ENCODE peak calls at places on chromosomes 5 and 9, in four cellular contexts. B, N, R and U are unnamed samples.

GRCh38 chr5:36768450-36768849 is 108.1 kb upstream of the NIPBL start:
- DNase-seq in B (no peak), N (no peak), R (no peak), U (peak; percentile 31)

GRCh38 chr9:68706579-68707201 is 1.6 kb downstream of the PIP5K1B start:
- DNase-seq in B (no peak), N (no peak), R (peak; percentile 63), U (peak; percentile 40)

GRCh38 chr9:84668204-84669007 is 1.1 kb upstream of the NTRK2 start:
- DNase-seq in B (no peak), N (no peak), R (no peak), U (peak; percentile 88)

GRCh38 chr5:13408616-13409015 is 535.9 kb downstream of the DNAH5 start:
- DNase-seq in B (no peak), N (no peak), R (no peak), U (no peak)

GRCh38 chr9:110307191-110307590 is 30.5 kb downstream of the TXNDC8 start:
- DNase-seq in B (no peak), N (no peak), R (no peak), U (no peak)

GRCh38 chr9:76620586-76620985 is 143.7 kb upstream of the PCA3 start:
- DNase-seq in B (no peak), N (no peak), R (no peak), U (no peak)

GRCh38 chr5:99543841-99544240 is 615.0 kb upstream of the CHD1 start:
- DNase-seq in B (no peak), N (no peak), R (no peak), U (no peak)

GRCh38 chr9:126236273-126236672 is 90.4 kb upstream of the MVB12B start:
- DNase-seq in B (no peak), N (no peak), R (no peak), U (no peak)

GRCh38 chr9:124513374-124513994 is 6.3 kb upstream of the NR5A1 start:
- DNase-seq in B (no peak), N (peak; percentile 64), R (no peak), U (no peak)

GRCh38 chr9:133726401-133727276 is 11.5 kb downstream of the SARDH start:
- DNase-seq in B (peak; percentile 60), N (peak; percentile 69), R (no peak), U (peak; percentile 70)

GRCh38 chr9:20380546-20380945 is 241.8 kb downstream of the MLLT3 start:
- DNase-seq in B (no peak), N (no peak), R (no peak), U (no peak)

GRCh38 chr5:123283031-123283430 is 140.2 kb downstream of the CEP120 start:
- DNase-seq in B (no peak), N (no peak), R (no peak), U (no peak)

GRCh38 chr5:132589467-132589866 is 32.7 kb downstream of the RAD50 start:
- DNase-seq in B (no peak), N (no peak), R (no peak), U (no peak)

GRCh38 chr9:116411506-116411905 is 257.9 kb downstream of the PAPPA start:
- DNase-seq in B (no peak), N (no peak), R (no peak), U (no peak)

GRCh38 chr9:88776717-88777497 is 214.4 kb upstream of the S1PR3 start:
- DNase-seq in B (peak; percentile 15), N (peak; percentile 17), R (no peak), U (no peak)

GRCh38 chr5:91176288-91177016 is 206.7 kb downstream of the ARRDC3 start:
- DNase-seq in B (no peak), N (no peak), R (no peak), U (no peak)

GRCh38 chr9:37953775-37954437 is 50.0 kb upstream of the SLC25A51 start:
- DNase-seq in B (no peak), N (peak; percentile 81), R (peak; percentile 80), U (no peak)

GRCh38 chr5:179431221-179431620 is 86.0 kb upstream of the ADAMTS2 start:
- DNase-seq in B (no peak), N (no peak), R (no peak), U (no peak)

GRCh38 chr5:159156839-159157238 is 52.5 kb downstream of the RNF145 start:
- DNase-seq in B (peak; percentile 64), N (peak; percentile 71), R (peak; percentile 30), U (peak; percentile 89)

GRCh38 chr5:127330116-127330515 is 39.5 kb downstream of the MEGF10 start:
- DNase-seq in B (no peak), N (no peak), R (no peak), U (no peak)

GRCh38 chr9:35748239-35748857 is 680 bp downstream of the GBA2 start:
- DNase-seq in B (no peak), N (no peak), R (no peak), U (no peak)

GRCh38 chr5:167773902-167774301 is 517.5 kb upstream of the WWC1 start:
- DNase-seq in B (no peak), N (no peak), R (no peak), U (no peak)

GRCh38 chr9:24342457-24342856 is 203.2 kb downstream of the IZUMO3 start:
- DNase-seq in B (no peak), N (no peak), R (no peak), U (no peak)

GRCh38 chr5:176352116-176352878 is 9.3 kb downstream of the KIAA1191 start:
- DNase-seq in B (no peak), N (no peak), R (peak; percentile 45), U (no peak)

GRCh38 chr9:16864741-16865434 is 5.6 kb downstream of the BNC2 start:
- DNase-seq in B (no peak), N (no peak), R (no peak), U (no peak)

DNA sequence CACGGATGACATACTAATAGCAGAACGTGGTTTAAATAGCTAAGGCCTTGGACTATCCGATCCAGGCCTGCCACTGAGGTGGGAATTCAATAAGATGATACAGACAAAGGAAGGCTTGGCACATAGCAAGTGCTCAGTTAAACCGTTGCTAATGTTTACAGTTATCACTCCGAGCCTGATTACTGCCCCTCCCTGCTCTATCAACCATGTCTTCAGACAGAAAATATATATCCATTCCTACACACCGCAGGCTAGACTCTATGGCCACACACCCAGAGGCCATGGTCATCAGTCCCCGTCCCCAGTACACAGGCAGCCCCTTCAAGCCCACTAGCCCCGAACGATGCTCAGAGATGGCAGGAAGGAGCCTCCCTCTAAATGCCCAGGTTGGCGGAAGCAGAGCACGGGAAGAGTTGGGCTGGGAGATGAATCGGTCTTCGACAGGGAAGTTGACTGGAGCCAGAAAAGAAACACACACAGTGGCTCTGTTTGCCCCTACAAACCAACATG is 49.8 kb upstream of the STXBP1 start:
- DNase-seq in B (no peak), N (no peak), R (no peak), U (no peak)
- H3K4me1 ChIP-seq in B (peaks cover 62% of the 10 kb centered on the region), N (peaks cover 37% of the 10 kb centered on the region), R (no peaks in the 10 kb centered on the region), U (peaks cover 24% of the 10 kb centered on the region)

DNA sequence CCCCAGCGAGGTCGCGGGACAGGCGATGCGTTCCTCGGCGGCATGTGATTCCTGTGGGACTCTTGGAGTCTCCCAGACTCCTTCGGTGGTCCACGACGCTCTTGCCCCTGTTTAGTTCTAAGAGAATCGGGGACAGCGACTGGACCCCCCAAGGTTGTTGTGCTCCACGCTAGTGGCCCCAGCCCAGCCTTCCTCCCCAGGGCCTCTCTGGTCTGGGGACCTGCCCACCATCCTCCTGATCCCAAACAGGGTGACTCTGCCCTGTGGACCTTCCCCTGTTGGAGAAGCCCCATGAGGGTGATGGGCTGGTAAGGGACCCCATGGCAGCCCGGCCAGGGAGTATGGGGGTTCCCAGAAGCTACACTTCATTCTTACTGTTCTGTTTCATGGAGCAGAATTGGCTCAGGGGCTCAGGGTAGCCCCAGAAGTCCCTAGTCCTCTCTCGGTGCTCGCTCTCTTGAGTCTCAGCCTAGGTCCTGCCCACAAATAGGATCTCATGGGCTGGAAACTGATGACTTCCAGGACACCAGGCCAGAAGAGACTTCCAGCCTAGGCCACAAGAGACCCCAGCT is 880 bp downstream of the CARD19 start:
- DNase-seq in B (no peak), N (no peak), R (no peak), U (no peak)
- TF ChIP-seq CREB1 in B (no peak), N (no peak), R (no peak), U (no peak)

GRCh38 chr5:57937025-57937424 is 454.4 kb upstream of the ACTBL2 start:
- DNase-seq in B (no peak), N (no peak), R (no peak), U (no peak)
- TF ChIP-seq JUNB in B (no peak), N (no peak), R (no peak), U (no peak)

DNA sequence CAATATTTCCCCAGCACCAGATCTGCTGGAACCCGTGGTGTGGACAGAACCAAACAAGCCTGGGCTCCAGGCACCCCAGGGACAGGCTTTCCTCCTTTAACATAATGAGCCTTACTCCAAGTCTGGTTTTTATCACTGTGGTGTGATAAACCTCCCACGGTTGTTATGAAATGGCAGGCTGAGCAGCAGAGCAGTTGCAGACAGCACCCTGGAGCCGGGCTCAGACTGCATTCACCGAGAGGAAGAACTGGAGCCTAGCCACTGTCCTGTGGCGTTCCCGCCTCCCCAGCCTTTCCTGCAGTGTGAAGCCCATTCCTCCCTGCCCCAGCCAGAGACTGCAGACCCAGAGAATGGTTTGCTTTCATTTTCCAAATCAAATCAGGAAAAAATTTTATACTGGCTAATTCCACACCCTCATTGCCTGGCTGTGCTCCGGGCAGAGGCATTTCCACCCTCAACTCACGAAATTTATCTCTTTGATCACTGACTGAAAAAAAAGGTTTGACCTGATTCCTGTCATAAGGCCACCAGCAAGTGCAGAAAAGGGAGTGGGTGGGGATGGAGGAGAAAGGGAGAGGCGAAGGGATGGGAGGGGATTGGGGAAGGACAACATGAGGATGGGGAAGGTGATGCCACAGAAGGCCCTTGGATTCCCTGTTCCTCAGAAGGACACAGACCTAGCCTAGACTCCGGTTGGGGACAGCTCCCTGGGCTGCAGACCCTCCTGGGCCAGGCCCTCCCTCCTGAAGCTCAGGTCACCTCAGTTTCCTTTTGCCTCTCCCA is 18.9 kb downstream of the IPPK start:
- DNase-seq in B (no peak), N (no peak), R (no peak), U (no peak)
- H3K4me1 ChIP-seq in B (peaks cover 7% of the 10 kb centered on the region), N (no peaks in the 10 kb centered on the region), R (no peaks in the 10 kb centered on the region), U (no peaks in the 10 kb centered on the region)

GRCh38 chr5:28388428-28388827 is 1350.0 kb upstream of the CDH9 start:
- DNase-seq in B (no peak), N (no peak), R (no peak), U (no peak)

GRCh38 chr5:28391277-28391676 is 1352.9 kb upstream of the CDH9 start:
- DNase-seq in B (no peak), N (no peak), R (no peak), U (peak; percentile 41)

DNA sequence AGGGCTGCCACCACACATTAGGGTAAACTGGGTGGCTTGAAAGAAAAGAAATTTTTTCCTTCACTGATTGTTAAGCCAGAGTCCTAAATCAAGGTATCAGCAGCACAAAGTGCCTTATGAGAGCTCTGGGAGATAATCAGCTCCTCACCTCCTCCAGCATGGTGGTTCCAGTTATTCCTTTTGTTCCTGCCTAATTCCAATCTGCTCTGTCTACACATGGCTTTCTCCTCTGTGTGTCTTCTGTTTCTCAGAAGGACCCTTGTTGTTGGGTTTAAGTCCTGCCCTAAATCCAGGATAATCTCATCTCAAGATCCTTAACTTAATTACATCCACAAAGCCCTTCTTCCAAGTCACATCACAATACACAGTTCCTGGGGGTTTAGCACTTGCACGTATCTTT is 1352.0 kb upstream of the CDH9 start:
- DNase-seq in B (no peak), N (no peak), R (no peak), U (no peak)
- TF ChIP-seq CREB1 in B (no peak), N (no peak), R (no peak), U (no peak)